ENCODE peak calls at places on chromosome 10, in eight cellular contexts. R is fibroblast of the aortic adventitia, Z is caudate nucleus, H is GM10248, W is nucleus accumbens, B is activated T-cell treated with anti-CD3 and anti-CD28 coated beads for 1 hour, S is NCI-H2029 treated with DMSO at 0.1 percent for 48 hours, L is kidney tubule cell. P is an unnamed sample.

GRCh38 chr10:38094923-38095574 is 912 bp downstream of the ZNF37A start:
- DNase-seq in L (no peak), H (no peak), B (no peak), R (peak; percentile 30), Z (no peak), S (no peak), W (no peak), P (no peak)

GRCh38 chr10:86299562-86299961 is 67.0 kb downstream of the GRID1 start:
- DNase-seq in Z (no peak), H (no peak), R (no peak), L (no peak), W (no peak), S (no peak), B (no peak), P (no peak)

GRCh38 chr10:93422121-93422520 is 60.0 kb downstream of the MYOF start:
- DNase-seq in Z (no peak), S (no peak), R (no peak), H (no peak), W (no peak), B (no peak), L (no peak), P (no peak)

GRCh38 chr10:94991243-94991888 is 52.9 kb downstream of the CYP2C9 start:
- DNase-seq in H (no peak), L (peak; percentile 73), Z (no peak), R (no peak), W (no peak), B (no peak), S (no peak), P (no peak)

GRCh38 chr10:12589789-12590188 is 240.4 kb downstream of the CAMK1D start:
- DNase-seq in S (no peak), W (no peak), Z (no peak), L (no peak), R (no peak), B (no peak), H (no peak), P (no peak)

GRCh38 chr10:94115725-94116124 is 122.0 kb downstream of the PLCE1 start:
- DNase-seq in B (no peak), S (no peak), W (no peak), R (no peak), L (peak; percentile 91), Z (no peak), H (no peak), P (no peak)

GRCh38 chr10:49518982-49519578 is 19.8 kb downstream of the ERCC6 start:
- DNase-seq in W (peak; percentile 37), L (peak; percentile 48), H (peak; percentile 42), B (no peak), R (peak; percentile 75), Z (no peak), S (peak; percentile 21), P (no peak)

GRCh38 chr10:27446091-27446918 is 57.8 kb upstream of the RAB18 start:
- DNase-seq in W (no peak), H (peak; percentile 14), R (peak; percentile 59), L (peak; percentile 51), S (no peak), Z (no peak), B (no peak), P (peak; percentile 34)

GRCh38 chr10:11180228-11180627 is 162.6 kb downstream of the CELF2 start:
- DNase-seq in W (no peak), Z (no peak), R (no peak), B (peak; percentile 32), S (no peak), H (no peak), L (no peak), P (no peak)

GRCh38 chr10:97328646-97329453 is 5.7 kb downstream of the FRAT2 start:
- DNase-seq in H (no peak), W (no peak), B (no peak), Z (no peak), S (no peak), R (no peak), L (no peak), P (no peak)

GRCh38 chr10:7652121-7652520 is 14.6 kb downstream of the ITIH5 start:
- DNase-seq in W (no peak), L (no peak), R (no peak), Z (no peak), H (no peak), S (no peak), B (no peak), P (no peak)

GRCh38 chr10:104318810-104319684 is 19.2 kb downstream of the ITPRIP start:
- DNase-seq in R (no peak), B (no peak), H (no peak), Z (peak; percentile 31), L (no peak), W (no peak), S (no peak), P (no peak)